ENCODE peak calls at places on chromosomes 2 and 18, in four cellular contexts. H is HFFc6, G is iris pigment epithelial cell, L is Caki2. N is an unnamed sample.

GRCh38 chr2:131047920-131048560 is 45.2 kb downstream of the FAM168B start:
- DNase-seq in H (no peak), G (no peak), L (no peak), N (no peak)

GRCh38 chr2:224876522-224876921 is 160.4 kb upstream of the CCDC195 start:
- DNase-seq in H (no peak), G (no peak), L (no peak), N (no peak)

GRCh38 chr2:238238311-238238765 is 1.5 kb downstream of the HES6 start:
- DNase-seq in H (no peak), G (no peak), L (no peak), N (no peak)

GRCh38 chr2:48126180-48126579 is 219.9 kb upstream of the FBXO11 start:
- DNase-seq in H (no peak), G (peak; percentile 88), L (no peak), N (no peak)

GRCh38 chr2:30367232-30368070 is 79.6 kb upstream of the LCLAT1 start:
- DNase-seq in H (peak; percentile 74), G (no peak), L (no peak), N (no peak)

GRCh38 chr18:61551586-61551985 is 218.4 kb downstream of the CDH20 start:
- DNase-seq in H (peak; percentile 71), G (peak; percentile 88), L (peak; percentile 17), N (peak; percentile 87)

GRCh38 chr2:178589337-178589736 is 109.1 kb downstream of the PLEKHA3 start:
- DNase-seq in H (no peak), G (no peak), L (no peak), N (no peak)

GRCh38 chr2:177051278-177051677 is 161.3 kb upstream of the HNRNPA3 start:
- DNase-seq in H (no peak), G (no peak), L (no peak), N (no peak)

GRCh38 chr2:101546376-101547058 is 71.6 kb upstream of the RFX8 start:
- DNase-seq in H (peak; percentile 17), G (peak; percentile 84), L (peak; percentile 31), N (no peak)

GRCh38 chr2:176653856-176654443 is 384.7 kb downstream of the MTX2 start:
- DNase-seq in H (peak; percentile 50), G (peak; percentile 67), L (peak; percentile 77), N (peak; percentile 5)

GRCh38 chr2:148201075-148202004 is 180.4 kb downstream of the MBD5 start:
- DNase-seq in H (peak; percentile 21), G (peak; percentile 40), L (peak; percentile 9), N (peak; percentile 69)

GRCh38 chr2:211745295-211746097 is 793.1 kb downstream of the ERBB4 start:
- DNase-seq in H (peak; percentile 42), G (peak; percentile 63), L (peak; percentile 36), N (peak; percentile 76)

GRCh38 chr2:233094614-233095013 is 34.5 kb downstream of the INPP5D start:
- DNase-seq in H (no peak), G (no peak), L (no peak), N (no peak)

GRCh38 chr2:222709191-222709891 is 37.9 kb downstream of the MOGAT1 start:
- DNase-seq in H (peak; percentile 90), G (peak; percentile 99), L (peak; percentile 51), N (no peak)

GRCh38 chr18:45541421-45541820 is 73.9 kb upstream of the SLC14A2 start:
- DNase-seq in H (no peak), G (no peak), L (no peak), N (no peak)

GRCh38 chr18:57624988-57625387 is 3.4 kb upstream of the NARS1 start:
- DNase-seq in H (peak; percentile 31), G (peak; percentile 58), L (peak; percentile 31), N (no peak)

GRCh38 chr18:21100678-21101077 is 10.9 kb downstream of the ROCK1 start:
- DNase-seq in H (no peak), G (no peak), L (no peak), N (no peak)

GRCh38 chr2:154447727-154448418 is 250.6 kb upstream of the KCNJ3 start:
- DNase-seq in H (no peak), G (no peak), L (no peak), N (no peak)

GRCh38 chr18:69250305-69251151 is 150.2 kb upstream of the DOK6 start:
- DNase-seq in H (no peak), G (peak; percentile 83), L (no peak), N (no peak)

GRCh38 chr2:196434217-196434616 is 205.3 kb upstream of the CCDC150 start:
- DNase-seq in H (no peak), G (no peak), L (no peak), N (no peak)

GRCh38 chr2:172849519-172850217 is 114.0 kb downstream of the RAPGEF4 start:
- DNase-seq in H (no peak), G (no peak), L (no peak), N (no peak)

GRCh38 chr2:56132138-56132537 is 51.7 kb upstream of the CCDC85A start:
- DNase-seq in H (peak; percentile 43), G (peak; percentile 49), L (peak; percentile 15), N (peak; percentile 69)

GRCh38 chr2:11275910-11276309 is 68.5 kb downstream of the ROCK2 start:
- DNase-seq in H (no peak), G (no peak), L (no peak), N (no peak)

GRCh38 chr2:120421126-120421829 is 75.3 kb downstream of the INHBB start:
- DNase-seq in H (no peak), G (no peak), L (no peak), N (no peak)

GRCh38 chr2:207283356-207283755 is 117.6 kb upstream of the KLF7 start:
- DNase-seq in H (no peak), G (no peak), L (no peak), N (no peak)

GRCh38 chr2:157628282-157628531 is 457 bp downstream of the ACVR1C start:
- DNase-seq in H (no peak), G (no peak), L (no peak), N (no peak)

GRCh38 chr2:177753682-177754475 is 318.7 kb downstream of the PDE11A start:
- DNase-seq in H (peak; percentile 91), G (peak; percentile 91), L (peak; percentile 83), N (peak; percentile 51)

GRCh38 chr2:182298456-182298855 is 128.4 kb downstream of the PDE1A start:
- DNase-seq in H (no peak), G (no peak), L (no peak), N (no peak)

GRCh38 chr2:11688222-11689069 is 18.5 kb upstream of the NTSR2 start:
- DNase-seq in H (peak; percentile 77), G (peak; percentile 84), L (peak; percentile 78), N (peak; percentile 6)

GRCh38 chr2:136408795-136409194 is 290.8 kb upstream of the CXCR4 start:
- DNase-seq in H (no peak), G (no peak), L (no peak), N (no peak)

GRCh38 chr18:49723648-49724180 is 89.6 kb downstream of the ACAA2 start:
- DNase-seq in H (peak; percentile 3), G (no peak), L (peak; percentile 74), N (no peak)

GRCh38 chr2:164055623-164056022 is 319.8 kb upstream of the FIGN start:
- DNase-seq in H (no peak), G (no peak), L (no peak), N (no peak)

N was measured in NCI-H446.